ENCODE peak calls at places on chromosomes 1 and 21, in four cellular contexts. B is HT1080; D is activated CD8-positive, alpha-beta memory T cell treated with anti-CD3 and anti-CD28 coated beads, Interleukin-2, amount 50 U/mL, for 4 hours; Z is RPMI8226. K is an unnamed sample.

GRCh38 chr21:46130721-46131720 is 24.4 kb downstream of the FTCD start:
- DNase-seq in B (no peak), D (no peak), Z (no peak), K (no peak)

GRCh38 chr1:18285533-18285924 is 177.9 kb downstream of the IGSF21 start:
- DNase-seq in B (no peak), D (no peak), Z (no peak), K (no peak)

GRCh38 chr1:109910123-109910962 is at the start of gene CSF1:
- DNase-seq in B (peak), D (peak), Z (peak), K (peak)

GRCh38 chr1:167617100-167617949 is 12.7 kb upstream of the RCSD1 start:
- DNase-seq in B (peak), D (no peak), Z (peak), K (peak)

GRCh38 chr1:182147136-182147815 is 85.8 kb upstream of the ZNF648 start:
- DNase-seq in B (no peak), D (no peak), Z (peak), K (peak)

GRCh38 chr1:157288511-157288910 is 150.3 kb upstream of the ETV3 start:
- DNase-seq in B (no peak), D (no peak), Z (peak), K (no peak)

GRCh38 chr1:50829010-50829958 is 130.8 kb downstream of the FAF1 start:
- DNase-seq in B (no peak), D (no peak), Z (no peak), K (no peak)

GRCh38 chr1:67735220-67735619 is 50.2 kb downstream of the GADD45A start:
- DNase-seq in B (no peak), D (no peak), Z (no peak), K (no peak)

GRCh38 chr21:37198989-37199924 is 67.9 kb downstream of the VPS26C start:
- DNase-seq in B (peak), D (no peak), Z (no peak), K (no peak)

GRCh38 chr1:7827134-7827955 is 25.5 kb downstream of the UTS2 start:
- DNase-seq in B (no peak), D (peak), Z (peak), K (no peak)

GRCh38 chr1:66439028-66439427 is 94.9 kb upstream of the SGIP1 start:
- DNase-seq in B (peak), D (no peak), Z (no peak), K (peak)

K was measured in CD14-positive monocyte.